ENCODE peak calls at places on chromosomes 2 and 18, in six cellular contexts. X is BE2C, C is endodermal cell, F is mesenchymal stem cell, K is colonic mucosa, T is astrocyte. I is an unnamed sample.

GRCh38 chr2:39481611-39482010 is 44.5 kb upstream of the MAP4K3 start:
- DNase-seq in C (no peak), F (peak; percentile 68), K (no peak), X (no peak), T (peak; percentile 65), I (peak; percentile 72)

GRCh38 chr18:13568443-13569392 is 157.6 kb downstream of the FAM210A start:
- DNase-seq in K (no peak), X (no peak), T (no peak), C (no peak), F (no peak), I (no peak)

GRCh38 chr2:241188386-241189092 is at the start of gene ANO7:
- DNase-seq in C (peak; percentile 68), X (no peak), F (no peak), K (peak; percentile 62), T (no peak), I (no peak)

GRCh38 chr2:38533180-38533579 is 69.5 kb downstream of the HNRNPLL start:
- DNase-seq in X (no peak), C (no peak), T (no peak), F (no peak), K (no peak), I (no peak)

GRCh38 chr2:7508220-7508943 is 591.2 kb downstream of the RNF144A start:
- DNase-seq in K (no peak), T (no peak), F (no peak), X (no peak), C (no peak), I (no peak)

GRCh38 chr18:6057604-6058003 is 162.3 kb upstream of the TMEM200C start:
- DNase-seq in K (no peak), F (no peak), X (no peak), T (peak; percentile 16), C (no peak), I (peak; percentile 29)

GRCh38 chr2:37585295-37585908 is 86.0 kb downstream of the CDC42EP3 start:
- DNase-seq in T (no peak), X (no peak), K (peak; percentile 65), C (no peak), F (peak; percentile 83), I (peak; percentile 43)

GRCh38 chr2:24190503-24190902 is 15.7 kb downstream of the FAM228A start:
- DNase-seq in T (no peak), X (no peak), K (no peak), F (no peak), C (peak; percentile 36), I (no peak)

GRCh38 chr2:28613181-28613580 is 117.3 kb downstream of the PLB1 start:
- DNase-seq in T (no peak), F (no peak), X (no peak), K (no peak), C (no peak), I (no peak)

GRCh38 chr2:160721089-160722040 is 227.8 kb upstream of the RBMS1 start:
- DNase-seq in K (no peak), F (no peak), X (no peak), C (no peak), T (peak; percentile 62), I (peak; percentile 71)

GRCh38 chr18:58501033-58501432 is 127.9 kb downstream of the ALPK2 start:
- DNase-seq in T (no peak), C (no peak), K (no peak), X (no peak), F (no peak), I (no peak)

GRCh38 chr2:193518061-193518817 is 1323.5 kb upstream of the TMEFF2 start:
- DNase-seq in F (peak; percentile 30), K (no peak), C (no peak), T (peak; percentile 92), X (no peak), I (peak; percentile 1)

GRCh38 chr2:158723921-158724802 is 71.0 kb upstream of the DAPL1 start:
- DNase-seq in X (no peak), C (peak; percentile 87), T (no peak), F (peak; percentile 75), K (no peak), I (no peak)

GRCh38 chr2:199589303-199589702 is 131.6 kb upstream of the SATB2 start:
- DNase-seq in X (no peak), K (no peak), T (peak; percentile 63), C (no peak), F (no peak), I (peak; percentile 67)

GRCh38 chr18:6341709-6342108 is 73.0 kb downstream of the L3MBTL4 start:
- DNase-seq in X (no peak), K (no peak), T (no peak), F (no peak), C (no peak), I (no peak)

GRCh38 chr2:187504312-187504921 is 49.8 kb downstream of the TFPI start:
- DNase-seq in K (no peak), C (no peak), T (no peak), F (peak; percentile 35), X (no peak), I (no peak)

GRCh38 chr2:206368933-206369569 is 74.3 kb upstream of the ADAM23 start:
- DNase-seq in X (no peak), C (no peak), K (no peak), T (no peak), F (peak; percentile 10), I (no peak)

GRCh38 chr2:73013941-73014340 is 57.6 kb downstream of the SFXN5 start:
- DNase-seq in F (no peak), X (no peak), K (no peak), T (peak; percentile 60), C (no peak), I (peak; percentile 71)

GRCh38 chr2:11564864-11565567 is 31.2 kb downstream of the GREB1 start:
- DNase-seq in F (no peak), X (no peak), C (peak; percentile 31), K (no peak), T (no peak), I (no peak)

GRCh38 chr18:55907352-55908045 is 319.5 kb upstream of the TCF4 start:
- DNase-seq in F (no peak), C (no peak), X (no peak), T (peak; percentile 15), K (no peak), I (peak; percentile 42)

GRCh38 chr2:161122772-161123530 is 37.3 kb upstream of the TANK start:
- DNase-seq in X (peak; percentile 4), C (peak; percentile 59), F (peak; percentile 90), K (peak; percentile 63), T (peak; percentile 93), I (peak; percentile 94)

GRCh38 chr2:123086613-123087012 is 938.5 kb upstream of the CNTNAP5 start:
- DNase-seq in F (no peak), C (no peak), K (no peak), T (no peak), X (no peak), I (no peak)

GRCh38 chr2:190942697-190943096 is 62.1 kb downstream of the GLS start:
- DNase-seq in X (no peak), F (no peak), T (no peak), C (no peak), K (no peak), I (no peak)
- H3K4me1 ChIP-seq in X (peaks cover 7% of the 10 kb centered on the region), F (no peaks in the 10 kb centered on the region), T (peaks cover 14% of the 10 kb centered on the region), C (peaks cover 6% of the 10 kb centered on the region), K (no peaks in the 10 kb centered on the region), I (peaks cover 6% of the 10 kb centered on the region)

DNA sequence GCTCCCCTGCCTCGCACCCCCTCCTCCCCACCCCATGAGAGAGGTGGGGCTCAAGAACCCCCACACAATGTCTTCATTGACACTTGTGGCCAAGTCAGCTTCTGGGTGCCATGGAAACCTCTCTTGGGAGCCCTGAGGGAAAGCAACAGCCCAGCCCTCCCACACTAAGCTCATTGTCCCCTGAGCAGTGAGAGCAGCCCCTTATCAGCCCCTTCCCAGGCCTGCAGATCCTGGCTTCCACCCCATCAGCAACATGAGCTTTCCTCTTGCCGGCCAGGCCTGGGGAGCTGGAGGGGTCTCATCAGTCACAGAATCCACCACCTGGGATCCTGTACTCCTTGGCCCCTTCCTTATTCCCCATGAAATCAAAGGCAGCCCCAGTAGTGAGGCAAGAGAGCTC is 107.8 kb upstream of the ST3GAL5 start:
- DNase-seq in X (no peak), F (no peak), T (no peak), C (peak; percentile 69), K (no peak), I (no peak)
- H3K4me1 ChIP-seq in X (no peaks in the 10 kb centered on the region), F (peaks cover 33% of the 10 kb centered on the region), T (peaks cover 50% of the 10 kb centered on the region), C (peaks cover 17% of the 10 kb centered on the region), K (no peaks in the 10 kb centered on the region), I (peaks cover 20% of the 10 kb centered on the region)

GRCh38 chr2:45885111-45885685 is 233.7 kb downstream of the PRKCE start:
- DNase-seq in K (no peak), X (peak; percentile 54), F (no peak), T (peak; percentile 41), C (no peak), I (peak; percentile 41)
- H3K4me1 ChIP-seq in K (peaks cover 5% of the 10 kb centered on the region), X (peaks cover 71% of the 10 kb centered on the region), F (no peaks in the 10 kb centered on the region), T (no peaks in the 10 kb centered on the region), C (peaks cover 11% of the 10 kb centered on the region), I (peaks cover 14% of the 10 kb centered on the region)

DNA sequence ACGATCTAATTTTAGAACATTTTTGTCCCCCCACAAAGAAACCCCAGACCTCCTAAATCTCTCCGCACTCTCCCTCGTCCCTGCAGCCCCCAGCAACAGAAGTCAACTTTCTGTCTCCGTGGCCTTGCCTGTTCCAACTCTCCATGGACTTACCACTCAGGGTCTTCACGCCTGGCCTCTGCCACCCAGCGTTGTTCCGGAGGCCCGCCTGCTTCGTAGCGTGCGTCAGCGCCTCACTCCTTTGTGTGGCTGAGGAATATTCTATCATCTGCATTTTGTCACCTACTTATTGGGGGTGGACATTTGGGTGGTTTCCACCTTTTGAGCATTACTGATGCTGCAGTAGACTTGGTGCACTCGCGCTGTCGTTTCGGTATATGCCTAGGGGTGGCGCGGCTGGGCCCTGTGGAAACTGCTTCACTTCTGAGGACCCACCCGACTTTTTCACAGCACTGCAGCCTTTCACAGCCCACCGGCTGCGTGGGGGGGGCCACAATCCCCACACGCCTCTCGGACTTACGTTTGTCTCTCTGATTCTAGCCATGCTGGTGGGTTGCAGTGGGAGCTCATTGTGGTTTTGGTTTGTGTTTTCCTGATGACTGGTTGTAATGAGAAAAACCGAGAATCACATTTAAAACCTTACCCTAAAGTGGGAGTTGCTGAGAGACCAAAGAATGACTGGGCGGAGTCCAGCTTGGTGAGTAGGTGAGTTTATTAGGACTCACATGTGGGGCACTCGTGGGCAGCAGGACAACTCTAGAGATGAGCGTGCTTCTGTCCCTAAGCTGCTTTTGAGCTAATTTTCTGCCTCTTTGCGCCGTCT is 1.4 kb upstream of the HSBP1L1 start:
- DNase-seq in T (no peak), C (no peak), K (peak; percentile 32), F (no peak), X (no peak), I (no peak)
- H3K4me1 ChIP-seq in T (peaks cover 40% of the 10 kb centered on the region), C (peaks cover 10% of the 10 kb centered on the region), K (peaks cover 19% of the 10 kb centered on the region), F (peaks cover 19% of the 10 kb centered on the region), X (no peaks in the 10 kb centered on the region), I (peaks cover 7% of the 10 kb centered on the region)

GRCh38 chr18:2980607-2980923 is 32.4 kb downstream of the LPIN2 start:
- DNase-seq in X (no peak), T (no peak), K (no peak), C (no peak), F (no peak), I (no peak)
- H3K4me1 ChIP-seq in X (no peaks in the 10 kb centered on the region), T (peaks cover 34% of the 10 kb centered on the region), K (peaks cover 8% of the 10 kb centered on the region), C (peaks cover 5% of the 10 kb centered on the region), F (peaks cover 29% of the 10 kb centered on the region), I (peaks cover 37% of the 10 kb centered on the region)

DNA sequence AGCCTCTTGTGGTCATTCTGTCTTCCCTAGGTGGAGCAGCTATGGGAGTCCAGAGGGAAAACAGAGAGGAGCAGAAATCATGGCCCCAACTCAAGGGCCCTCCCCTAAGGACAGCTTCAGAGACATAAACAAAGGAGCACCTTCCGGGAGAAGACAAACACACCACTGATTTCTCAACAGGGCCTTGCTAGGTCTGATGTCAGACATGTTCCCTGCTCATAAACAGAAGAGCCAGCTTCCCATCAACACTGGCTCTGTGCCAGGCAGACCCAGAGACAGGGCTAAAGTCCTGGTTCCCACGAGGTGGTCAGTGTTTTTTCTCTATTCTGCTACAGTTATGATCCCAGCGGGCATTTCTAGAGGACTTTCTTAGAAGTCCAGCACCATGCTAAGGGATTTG is 19.3 kb downstream of the CXCR2 start:
- DNase-seq in C (no peak), K (no peak), T (no peak), X (peak; percentile 34), F (peak; percentile 93), I (peak; percentile 25)
- H3K4me1 ChIP-seq in C (no peaks in the 10 kb centered on the region), K (no peaks in the 10 kb centered on the region), T (no peaks in the 10 kb centered on the region), X (no peaks in the 10 kb centered on the region), F (no peaks in the 10 kb centered on the region), I (no peaks in the 10 kb centered on the region)